ENCODE peak calls at places on chromosomes 5 and 9, in eight cellular contexts. P, M, O, L, R, F, S and Q are unnamed samples.

GRCh38 chr5:38433160-38433861 is 123.1 kb downstream of the LIFR start:
- DNase-seq in P (no peak), M (no peak), O (peak), L (no peak), R (no peak), F (peak), S (no peak), Q (no peak)

GRCh38 chr5:114822885-114823284 is 346.8 kb downstream of the TRIM36 start:
- DNase-seq in P (no peak), M (no peak), O (no peak), L (no peak), R (no peak), F (no peak), S (no peak), Q (no peak)

GRCh38 chr5:128101676-128102075 is 18.1 kb downstream of the SLC12A2 start:
- DNase-seq in P (no peak), M (no peak), O (peak), L (no peak), R (no peak), F (no peak), S (no peak), Q (no peak)

GRCh38 chr5:98319299-98320011 is 454.0 kb upstream of the RGMB start:
- DNase-seq in P (no peak), M (no peak), O (no peak), L (no peak), R (no peak), F (no peak), S (no peak), Q (no peak)

GRCh38 chr5:2093859-2094615 is 211.3 kb upstream of the IRX4 start:
- DNase-seq in P (no peak), M (no peak), O (no peak), L (no peak), R (no peak), F (peak), S (no peak), Q (no peak)

GRCh38 chr5:15285901-15286583 is 213.9 kb upstream of the FBXL7 start:
- DNase-seq in P (no peak), M (no peak), O (peak), L (no peak), R (no peak), F (peak), S (no peak), Q (no peak)

GRCh38 chr5:91301459-91301858 is 81.7 kb downstream of the ARRDC3 start:
- DNase-seq in P (no peak), M (no peak), O (peak), L (no peak), R (no peak), F (no peak), S (no peak), Q (no peak)

GRCh38 chr5:169911448-169912212 is 68.7 kb downstream of the INSYN2B start:
- DNase-seq in P (peak), M (no peak), O (no peak), L (no peak), R (no peak), F (no peak), S (no peak), Q (no peak)

GRCh38 chr9:128163027-128163515 is 3.0 kb downstream of the BBLN start:
- DNase-seq in P (no peak), M (no peak), O (no peak), L (no peak), R (no peak), F (no peak), S (no peak), Q (no peak)

GRCh38 chr5:139038618-139039305 is 159.4 kb downstream of the SIL1 start:
- DNase-seq in P (no peak), M (no peak), O (no peak), L (no peak), R (no peak), F (no peak), S (no peak), Q (no peak)

GRCh38 chr5:57209316-57210040 is 35.6 kb downstream of the GPBP1 start:
- DNase-seq in P (no peak), M (no peak), O (no peak), L (no peak), R (peak), F (no peak), S (no peak), Q (no peak)

GRCh38 chr9:97617939-97618416 is 15.2 kb downstream of the TSTD2 start:
- DNase-seq in P (no peak), M (no peak), O (no peak), L (peak), R (no peak), F (no peak), S (no peak), Q (no peak)

GRCh38 chr5:19002111-19002510 is 985.9 kb downstream of the CDH18 start:
- DNase-seq in P (no peak), M (no peak), O (no peak), L (no peak), R (no peak), F (no peak), S (no peak), Q (no peak)

GRCh38 chr5:148739524-148739923 is 85.2 kb upstream of the HTR4 start:
- DNase-seq in P (no peak), M (no peak), O (peak), L (no peak), R (peak), F (peak), S (no peak), Q (no peak)

GRCh38 chr5:14757853-14758252 is 93.3 kb downstream of the OTULIN start:
- DNase-seq in P (no peak), M (no peak), O (no peak), L (no peak), R (no peak), F (no peak), S (no peak), Q (no peak)

GRCh38 chr9:119302988-119303698 is 66.1 kb downstream of the BRINP1 start:
- DNase-seq in P (no peak), M (no peak), O (no peak), L (no peak), R (no peak), F (no peak), S (no peak), Q (no peak)